ENCODE peak calls at places on chromosomes 1 and 21, in five cellular contexts. X is esophagus muscularis mucosa, E is endothelial cell of umbilical vein, O is GM12892, C is Panc1. A is an unnamed sample.

GRCh38 chr1:186605762-186606350 is 74.4 kb downstream of the PTGS2 start:
- DNase-seq in X (no peak), E (peak), O (no peak), C (peak), A (no peak)

GRCh38 chr1:224939844-224940425 is 10.5 kb downstream of the DNAH14 start:
- DNase-seq in X (no peak), E (no peak), O (no peak), C (no peak), A (no peak)

GRCh38 chr1:40817791-40818263 is 34.2 kb downstream of the KCNQ4 start:
- DNase-seq in X (no peak), E (no peak), O (no peak), C (no peak), A (no peak)

GRCh38 chr21:44058981-44059380 is 46.9 kb downstream of the TRAPPC10 start:
- DNase-seq in X (no peak), E (no peak), O (no peak), C (no peak), A (no peak)

GRCh38 chr1:39995973-39996393 is 41.0 kb downstream of the MFSD2A start:
- DNase-seq in X (no peak), E (no peak), O (peak), C (no peak), A (peak)

GRCh38 chr1:53293123-53293522 is 34.7 kb downstream of the LRP8 start:
- DNase-seq in X (no peak), E (peak), O (no peak), C (no peak), A (no peak)

GRCh38 chr1:244419004-244419403 is 32.7 kb downstream of the ADSS2 start:
- DNase-seq in X (no peak), E (no peak), O (no peak), C (no peak), A (no peak)

GRCh38 chr1:110961902-110962301 is 1.8 kb downstream of the LRIF1 start:
- DNase-seq in X (no peak), E (no peak), O (no peak), C (no peak), A (no peak)

GRCh38 chr1:222798111-222798510 is 16.7 kb upstream of the DISP1 start:
- DNase-seq in X (no peak), E (peak), O (no peak), C (no peak), A (no peak)

GRCh38 chr1:53616927-53617326 is 122.0 kb downstream of the GLIS1 start:
- DNase-seq in X (no peak), E (no peak), O (no peak), C (no peak), A (no peak)

DNA sequence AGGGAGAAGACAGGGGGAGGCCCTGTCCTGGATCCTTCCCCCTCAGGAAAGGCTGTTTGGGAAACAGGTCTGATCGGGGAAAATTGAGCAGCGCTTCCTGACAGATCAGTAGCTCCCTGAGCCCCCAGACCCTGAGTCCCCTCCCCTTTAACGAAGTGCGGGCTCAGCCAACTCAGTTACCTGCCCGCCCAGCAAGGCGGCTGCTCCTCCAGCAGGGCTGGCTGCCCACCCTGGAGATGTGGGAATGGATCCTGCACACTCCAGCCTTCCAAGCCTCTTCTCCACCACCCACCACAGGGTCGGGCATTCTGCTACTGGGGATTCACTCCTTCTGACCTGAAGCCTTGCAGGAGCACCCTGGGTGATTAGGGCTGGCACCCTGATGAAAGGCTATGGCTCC is 27.6 kb upstream of the LAPTM5 start:
- DNase-seq in X (no peak), E (no peak), O (no peak), C (no peak), A (no peak)
- TF ChIP-seq POLR2AphosphoS5 in X (no peak), E (no peak), O (no peak), C (no peak), A (no peak)

GRCh38 chr1:85201340-85202091 is 700 bp upstream of the SYDE2 start:
- DNase-seq in X (no peak), E (peak), O (peak), C (no peak), A (no peak)
- TF ChIP-seq POLR2AphosphoS5 in X (peak), E (no peak), O (no peak), C (peak), A (no peak)

GRCh38 chr1:182886985-182887384 is 47.8 kb downstream of the DHX9 start:
- DNase-seq in X (no peak), E (no peak), O (no peak), C (no peak), A (no peak)
- TF ChIP-seq POLR2AphosphoS5 in X (no peak), E (no peak), O (no peak), C (no peak), A (no peak)

GRCh38 chr1:221715321-221716169 is 26.3 kb downstream of the DUSP10 start:
- DNase-seq in X (no peak), E (peak), O (no peak), C (no peak), A (no peak)
- TF ChIP-seq POLR2AphosphoS5 in X (no peak), E (no peak), O (no peak), C (no peak), A (no peak)

DNA sequence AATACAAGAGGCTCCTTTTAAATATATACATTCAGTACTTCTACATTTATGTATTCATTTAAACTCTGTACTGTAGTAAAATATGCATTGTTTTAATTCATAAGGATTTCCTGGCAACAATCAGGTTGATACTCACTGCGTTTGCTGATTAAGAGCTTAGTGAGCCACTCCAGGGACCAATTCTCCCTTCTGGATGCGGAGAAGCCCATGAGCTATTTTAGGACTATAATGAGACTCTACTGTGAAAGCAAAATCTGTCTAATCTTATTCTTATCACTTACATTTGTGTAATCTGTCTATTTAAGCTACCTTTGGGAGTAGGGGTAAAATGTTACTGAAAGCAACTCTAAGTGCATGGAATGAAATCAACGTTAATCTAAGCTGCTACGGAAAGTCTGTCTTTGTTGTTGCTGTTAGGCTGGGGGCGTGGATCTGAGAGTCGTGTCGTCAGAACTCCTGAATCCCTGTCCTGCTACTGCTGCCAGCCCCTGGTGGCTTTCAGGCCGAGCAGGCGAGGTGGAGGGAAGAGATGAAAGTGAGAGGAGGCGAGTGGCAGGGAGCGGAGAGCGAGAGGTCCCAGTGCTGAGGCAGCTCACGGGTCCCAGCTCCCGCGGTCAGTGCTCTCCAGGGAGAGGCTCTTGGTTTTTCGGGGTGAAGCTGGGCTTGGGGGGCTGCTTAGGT is 53.7 kb downstream of the COQ8A start:
- DNase-seq in X (no peak), E (no peak), O (no peak), C (no peak), A (no peak)
- TF ChIP-seq POLR2AphosphoS5 in X (no peak), E (no peak), O (no peak), C (no peak), A (no peak)

DNA sequence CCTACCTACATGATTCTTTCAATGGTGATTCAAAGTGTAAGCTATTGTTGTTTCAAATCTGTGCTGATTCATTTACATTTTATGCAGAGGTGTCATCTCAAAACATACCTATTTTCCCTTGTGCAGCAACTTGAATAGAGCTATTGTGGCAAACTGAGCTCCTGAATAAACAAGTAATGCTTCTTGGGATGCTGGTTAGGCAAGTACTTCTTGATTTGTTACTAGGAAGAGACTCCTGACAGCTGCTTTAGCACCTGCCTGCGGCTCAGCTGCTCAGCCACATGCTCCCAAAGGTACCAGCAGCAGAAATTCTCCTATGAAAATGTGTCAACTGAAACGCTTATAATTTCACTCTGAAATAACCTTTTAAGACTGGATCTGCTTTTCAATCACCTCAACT is 352.3 kb downstream of the RYR2 start:
- DNase-seq in X (no peak), E (no peak), O (no peak), C (no peak), A (no peak)
- TF ChIP-seq POLR2AphosphoS5 in X (no peak), E (no peak), O (no peak), C (no peak), A (no peak)